ENCODE peak calls at places on chromosomes 5 and 9, in four cellular contexts. U, M, B and D are unnamed samples.

GRCh38 chr5:164941102-164941501 is 1435.7 kb downstream of the MAT2B start:
- DNase-seq in U (no peak), M (no peak), B (no peak), D (no peak)

GRCh38 chr5:181173420-181174342 is 26.3 kb downstream of the OR2V2 start:
- DNase-seq in M (peak), U (no peak), B (peak), D (no peak)

GRCh38 chr5:179413711-179414458 is 68.6 kb upstream of the ADAMTS2 start:
- DNase-seq in M (peak), B (no peak), U (no peak), D (no peak)

GRCh38 chr5:135462304-135462703 is 10.2 kb upstream of the TIFAB start:
- DNase-seq in M (peak), U (peak), B (peak), D (peak)

GRCh38 chr5:127042593-127042992 is 12.2 kb upstream of the MARCHF3 start:
- DNase-seq in B (no peak), M (no peak), U (no peak), D (no peak)

GRCh38 chr5:51392689-51393199 is 9.5 kb downstream of the ISL1 start:
- DNase-seq in U (no peak), M (peak), B (no peak), D (no peak)

GRCh38 chr5:174919351-174919750 is 195.0 kb downstream of the MSX2 start:
- DNase-seq in U (no peak), M (no peak), B (no peak), D (no peak)

GRCh38 chr9:20593551-20593950 is 28.7 kb downstream of the MLLT3 start:
- DNase-seq in B (no peak), M (no peak), U (no peak), D (no peak)

GRCh38 chr5:116930628-116931027 is 356.0 kb upstream of the SEMA6A start:
- DNase-seq in U (no peak), B (no peak), M (no peak), D (no peak)

GRCh38 chr9:110918316-110919054 is 119.8 kb downstream of the LPAR1 start:
- DNase-seq in B (no peak), M (no peak), U (no peak), D (no peak)

GRCh38 chr9:127890053-127890452 is 9.3 kb downstream of the ST6GALNAC6 start:
- DNase-seq in U (no peak), M (no peak), B (no peak), D (no peak)

GRCh38 chr5:140546851-140547507 is 483 bp upstream of the EIF4EBP3 start:
- DNase-seq in M (no peak), B (no peak), U (no peak), D (no peak)

GRCh38 chr5:180468732-180469585 is 25.2 kb upstream of the CNOT6 start:
- DNase-seq in B (no peak), M (peak), U (no peak), D (no peak)

GRCh38 chr9:105154723-105155191 is 89.7 kb upstream of the SLC44A1 start:
- DNase-seq in M (no peak), B (no peak), U (no peak), D (no peak)

GRCh38 chr5:168867271-168867670 is 288.1 kb upstream of the PANK3 start:
- DNase-seq in B (no peak), U (no peak), M (no peak), D (no peak)

GRCh38 chr5:136626531-136626930 is 261.2 kb upstream of the TRPC7 start:
- DNase-seq in U (no peak), M (no peak), B (no peak), D (no peak)

GRCh38 chr5:149857499-149857898 is 87.1 kb downstream of the PDE6A start:
- DNase-seq in M (no peak), U (no peak), B (no peak), D (no peak)

GRCh38 chr9:134684375-134684723 is 42.7 kb downstream of the COL5A1 start:
- DNase-seq in M (no peak), U (no peak), B (no peak), D (no peak)

GRCh38 chr5:95856501-95856981 is 34.0 kb upstream of the GLRX start:
- DNase-seq in M (no peak), B (no peak), U (no peak), D (no peak)

GRCh38 chr9:21831841-21832509 is 29.5 kb downstream of the MTAP start:
- DNase-seq in U (no peak), M (no peak), B (no peak), D (peak)